ENCODE peak calls at places on chromosomes 13 and 19, in four cellular contexts. One of them, this sample, is unnamed.

GRCh38 chr19:4534836-4535658 is at the start of gene PLIN5:
- DNase-seq in K562: peak
- DNase-seq in HepG2: peak
- DNase-seq in HCT116: peak
- DNase-seq in this sample: peak

GRCh38 chr19:48963371-48964204 is 1.5 kb upstream of the FTL start:
- DNase-seq in K562: peak
- DNase-seq in HCT116: no peak
- DNase-seq in HepG2: peak
- DNase-seq in this sample: peak

GRCh38 chr13:112616586-112617381 is 28.8 kb upstream of the TUBGCP3 start:
- DNase-seq in K562: peak
- DNase-seq in HepG2: peak
- DNase-seq in HCT116: peak
- DNase-seq in this sample: peak

GRCh38 chr13:77040835-77041234 is 13.9 kb upstream of the FBXL3 start:
- DNase-seq in HepG2: no peak
- DNase-seq in K562: no peak
- DNase-seq in HCT116: no peak
- DNase-seq in this sample: no peak

GRCh38 chr19:31675187-31675913 is 326.1 kb upstream of the TSHZ3 start:
- DNase-seq in HepG2: no peak
- DNase-seq in HCT116: no peak
- DNase-seq in K562: no peak
- DNase-seq in this sample: no peak

GRCh38 chr19:2582984-2583956 is 107.3 kb downstream of the GADD45B start:
- DNase-seq in K562: no peak
- DNase-seq in HepG2: no peak
- DNase-seq in HCT116: no peak
- DNase-seq in this sample: no peak

GRCh38 chr13:43057653-43058317 is 34.4 kb downstream of the DNAJC15 start:
- DNase-seq in HepG2: peak
- DNase-seq in K562: no peak
- DNase-seq in HCT116: peak
- DNase-seq in this sample: no peak

GRCh38 chr13:29589967-29590366 is 5.5 kb downstream of the SLC7A1 start:
- DNase-seq in HCT116: no peak
- DNase-seq in K562: no peak
- DNase-seq in HepG2: no peak
- DNase-seq in this sample: no peak

GRCh38 chr19:45251452-45252354 is 632 bp downstream of the MARK4 start:
- DNase-seq in HepG2: no peak
- DNase-seq in K562: peak
- DNase-seq in HCT116: no peak
- DNase-seq in this sample: peak
- TF ChIP-seq FOSL1 in HepG2: no peak
- TF ChIP-seq FOSL1 in K562: no peak
- TF ChIP-seq FOSL1 in HCT116: no peak
- TF ChIP-seq FOSL1 in this sample: no peak

GRCh38 chr13:32905864-32906180 is 110.4 kb upstream of the KL start:
- DNase-seq in HepG2: no peak
- DNase-seq in HCT116: no peak
- DNase-seq in K562: no peak
- DNase-seq in this sample: no peak

GRCh38 chr13:32910530-32910929 is 105.7 kb upstream of the KL start:
- DNase-seq in K562: no peak
- DNase-seq in HepG2: no peak
- DNase-seq in HCT116: no peak
- DNase-seq in this sample: no peak

GRCh38 chr13:32917504-32917903 is 98.7 kb upstream of the KL start:
- DNase-seq in HepG2: no peak
- DNase-seq in K562: no peak
- DNase-seq in HCT116: no peak
- DNase-seq in this sample: no peak

GRCh38 chr13:32914686-32915085 is 101.5 kb upstream of the KL start:
- DNase-seq in HepG2: no peak
- DNase-seq in HCT116: no peak
- DNase-seq in K562: no peak
- DNase-seq in this sample: no peak

GRCh38 chr13:32911506-32911905 is 104.7 kb upstream of the KL start:
- DNase-seq in HepG2: peak
- DNase-seq in K562: no peak
- DNase-seq in HCT116: peak
- DNase-seq in this sample: no peak
- TF ChIP-seq FOSL1 in HepG2: no peak
- TF ChIP-seq FOSL1 in K562: no peak
- TF ChIP-seq FOSL1 in HCT116: no peak
- TF ChIP-seq FOSL1 in this sample: no peak

GRCh38 chr19:56966697-56967299 is 126.3 kb upstream of the PEG3 start:
- DNase-seq in HCT116: no peak
- DNase-seq in HepG2: no peak
- DNase-seq in K562: no peak
- DNase-seq in this sample: no peak

GRCh38 chr19:56971230-56971629 is 130.7 kb upstream of the PEG3 start:
- DNase-seq in HepG2: no peak
- DNase-seq in K562: no peak
- DNase-seq in HCT116: no peak
- DNase-seq in this sample: no peak

GRCh38 chr19:56964526-56964925 is 124.0 kb upstream of the PEG3 start:
- DNase-seq in HepG2: no peak
- DNase-seq in K562: no peak
- DNase-seq in HCT116: no peak
- DNase-seq in this sample: no peak

GRCh38 chr19:56969726-56970125 is 129.2 kb upstream of the PEG3 start:
- DNase-seq in HCT116: no peak
- DNase-seq in HepG2: no peak
- DNase-seq in K562: no peak
- DNase-seq in this sample: no peak

DNA sequence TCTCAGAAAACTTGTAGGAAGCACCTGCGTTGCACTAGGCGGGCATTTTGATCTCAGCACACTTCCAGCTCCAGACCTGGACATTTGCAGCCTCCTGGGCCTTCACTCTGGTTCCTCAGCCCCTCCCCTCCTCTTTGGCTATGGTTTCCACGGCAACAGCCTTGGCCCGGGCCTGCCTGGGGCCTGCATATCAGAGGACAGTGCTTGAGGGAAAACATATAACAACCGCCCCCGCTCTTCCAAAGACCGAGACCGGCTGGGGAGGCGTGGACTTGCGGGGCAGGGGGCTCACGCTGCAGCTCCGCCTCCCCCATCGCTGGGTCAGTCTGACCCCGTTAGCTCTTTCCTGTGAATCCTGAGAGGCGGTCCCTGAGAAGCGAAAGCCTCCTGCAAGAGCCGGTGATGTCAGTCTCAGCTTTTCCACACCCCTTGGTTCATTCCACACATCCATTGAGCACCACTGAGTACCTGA is 125.7 kb upstream of the PEG3 start:
- DNase-seq in HepG2: peak
- DNase-seq in HCT116: no peak
- DNase-seq in K562: no peak
- DNase-seq in this sample: no peak
- TF ChIP-seq FOSL1 in HepG2: no peak
- TF ChIP-seq FOSL1 in HCT116: no peak
- TF ChIP-seq FOSL1 in K562: no peak
- TF ChIP-seq FOSL1 in this sample: no peak

DNA sequence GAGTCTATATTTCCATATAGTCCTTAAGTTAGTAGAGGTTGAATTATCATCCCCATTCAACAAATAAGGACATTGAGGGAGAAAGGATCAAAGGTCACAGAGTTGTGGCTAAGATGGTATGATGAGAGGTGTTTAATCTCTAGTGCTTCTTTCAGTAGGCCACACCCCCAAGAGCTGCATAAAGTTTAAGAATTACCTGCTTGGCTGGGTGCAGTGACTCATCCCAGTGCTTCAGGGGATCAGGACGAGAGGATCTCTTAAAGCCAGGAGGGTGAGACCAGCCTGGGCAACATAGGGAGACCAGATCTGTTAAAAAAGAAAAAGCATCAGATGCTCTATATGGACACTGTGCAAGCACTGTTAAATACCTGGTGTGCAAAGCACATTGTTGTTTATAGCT is 560.0 kb upstream of the KLHL1 start:
- DNase-seq in K562: no peak
- DNase-seq in HCT116: no peak
- DNase-seq in HepG2: peak
- DNase-seq in this sample: no peak
- TF ChIP-seq FOSL1 in K562: no peak
- TF ChIP-seq FOSL1 in HCT116: no peak
- TF ChIP-seq FOSL1 in HepG2: no peak
- TF ChIP-seq FOSL1 in this sample: no peak

GRCh38 chr13:35920816-35921215 is 210.4 kb downstream of the DCLK1 start:
- DNase-seq in HCT116: no peak
- DNase-seq in K562: no peak
- DNase-seq in HepG2: no peak
- DNase-seq in this sample: no peak
- TF ChIP-seq FOSL1 in HCT116: no peak
- TF ChIP-seq FOSL1 in K562: no peak
- TF ChIP-seq FOSL1 in HepG2: no peak
- TF ChIP-seq FOSL1 in this sample: no peak

DNA sequence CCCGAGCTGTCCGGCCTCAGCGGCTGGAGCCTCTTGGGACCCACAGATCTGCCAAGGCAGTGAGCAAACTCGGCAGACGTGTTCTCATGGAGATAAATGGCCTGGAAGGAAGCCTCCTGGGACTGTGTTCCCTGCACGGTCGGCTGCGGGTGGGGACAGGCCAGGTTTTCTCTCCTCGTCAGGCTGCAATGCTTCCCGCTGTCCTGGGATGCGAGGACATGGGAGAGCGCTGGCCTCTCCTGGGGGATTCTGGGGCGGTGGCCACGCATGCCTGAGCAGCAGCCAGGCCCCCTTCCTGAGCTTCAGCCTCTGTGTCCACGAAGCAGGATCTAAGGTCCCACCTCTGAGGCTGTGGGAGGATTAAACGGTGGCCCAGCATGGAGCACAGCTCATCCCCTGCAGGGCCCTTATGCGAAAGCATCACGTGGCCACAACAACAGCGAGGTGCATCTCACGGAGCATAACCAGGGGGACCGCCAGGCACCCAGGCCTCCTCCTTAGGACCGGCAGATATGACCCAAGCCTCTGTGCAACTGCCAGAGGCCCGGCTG is 21.2 kb upstream of the C13orf46 start:
- DNase-seq in HepG2: no peak
- DNase-seq in K562: no peak
- DNase-seq in HCT116: no peak
- DNase-seq in this sample: no peak
- TF ChIP-seq FOSL1 in HepG2: no peak
- TF ChIP-seq FOSL1 in K562: no peak
- TF ChIP-seq FOSL1 in HCT116: no peak
- TF ChIP-seq FOSL1 in this sample: no peak

This sample was measured in H1.